ENCODE peak calls at places on chromosomes 11 and 22, in eight cellular contexts. One of them, this sample, is unnamed.
A peak's percentile ranks its signal among the peaks of the same experiment; 100 is the strongest.

GRCh38 chr11:60891103-60891741 is 15.2 kb downstream of the PRPF19 start:
- DNase-seq in H1: no peak
- DNase-seq in neural progenitor cell: no peak
- DNase-seq in endodermal cell: peak; percentile 33
- DNase-seq in adrenal gland: peak; percentile 81
- DNase-seq in A549: no peak
- DNase-seq in esophagus squamous epithelium: no peak
- DNase-seq in IMR-90: peak; percentile 23
- DNase-seq in this sample: no peak

GRCh38 chr11:94638902-94639373 is 71.8 kb downstream of the PIWIL4 start:
- DNase-seq in H1: no peak
- DNase-seq in neural progenitor cell: no peak
- DNase-seq in endodermal cell: no peak
- DNase-seq in adrenal gland: no peak
- DNase-seq in A549: no peak
- DNase-seq in esophagus squamous epithelium: no peak
- DNase-seq in IMR-90: peak; percentile 50
- DNase-seq in this sample: no peak

GRCh38 chr11:17777726-17778091 is 43.1 kb downstream of the KCNC1 start:
- DNase-seq in H1: no peak
- DNase-seq in neural progenitor cell: no peak
- DNase-seq in endodermal cell: no peak
- DNase-seq in adrenal gland: no peak
- DNase-seq in A549: no peak
- DNase-seq in esophagus squamous epithelium: no peak
- DNase-seq in IMR-90: no peak
- DNase-seq in this sample: no peak

GRCh38 chr11:103892603-103893002 is 143.8 kb upstream of the DDI1 start:
- DNase-seq in H1: no peak
- DNase-seq in neural progenitor cell: no peak
- DNase-seq in endodermal cell: peak; percentile 56
- DNase-seq in adrenal gland: no peak
- DNase-seq in A549: peak; percentile 39
- DNase-seq in esophagus squamous epithelium: no peak
- DNase-seq in IMR-90: peak; percentile 83
- DNase-seq in this sample: no peak

GRCh38 chr11:117000741-117001096 is 97.5 kb downstream of the SIK3 start:
- DNase-seq in H1: no peak
- DNase-seq in neural progenitor cell: no peak
- DNase-seq in endodermal cell: no peak
- DNase-seq in adrenal gland: no peak
- DNase-seq in A549: no peak
- DNase-seq in esophagus squamous epithelium: no peak
- DNase-seq in IMR-90: no peak
- DNase-seq in this sample: no peak

GRCh38 chr11:123063396-123064267 is 1.7 kb upstream of the HSPA8 start:
- DNase-seq in H1: no peak
- DNase-seq in neural progenitor cell: no peak
- DNase-seq in endodermal cell: no peak
- DNase-seq in adrenal gland: peak; percentile 62
- DNase-seq in A549: peak; percentile 69
- DNase-seq in esophagus squamous epithelium: no peak
- DNase-seq in IMR-90: peak; percentile 59
- DNase-seq in this sample: peak; percentile 46

GRCh38 chr11:76152086-76152658 is 54.1 kb downstream of the WNT11 start:
- DNase-seq in H1: peak; percentile 65
- DNase-seq in neural progenitor cell: peak; percentile 90
- DNase-seq in endodermal cell: peak; percentile 97
- DNase-seq in adrenal gland: peak; percentile 92
- DNase-seq in A549: peak; percentile 84
- DNase-seq in esophagus squamous epithelium: peak; percentile 14
- DNase-seq in IMR-90: peak; percentile 65
- DNase-seq in this sample: peak; percentile 72

GRCh38 chr11:113505541-113506375 is 30.6 kb upstream of the DRD2 start:
- DNase-seq in H1: no peak
- DNase-seq in neural progenitor cell: peak; percentile 33
- DNase-seq in endodermal cell: peak; percentile 59
- DNase-seq in adrenal gland: no peak
- DNase-seq in A549: peak; percentile 2
- DNase-seq in esophagus squamous epithelium: no peak
- DNase-seq in IMR-90: peak; percentile 36
- DNase-seq in this sample: peak; percentile 7

GRCh38 chr22:18121436-18122253 is 11.0 kb downstream of the TUBA8 start:
- DNase-seq in H1: no peak
- DNase-seq in neural progenitor cell: peak; percentile 71
- DNase-seq in endodermal cell: peak; percentile 63
- DNase-seq in adrenal gland: no peak
- DNase-seq in A549: no peak
- DNase-seq in esophagus squamous epithelium: no peak
- DNase-seq in IMR-90: no peak
- DNase-seq in this sample: no peak

GRCh38 chr11:57469268-57469667 is 8.9 kb downstream of the RTN4RL2 start:
- DNase-seq in H1: no peak
- DNase-seq in neural progenitor cell: no peak
- DNase-seq in endodermal cell: no peak
- DNase-seq in adrenal gland: no peak
- DNase-seq in A549: no peak
- DNase-seq in esophagus squamous epithelium: no peak
- DNase-seq in IMR-90: no peak
- DNase-seq in this sample: no peak

GRCh38 chr11:57473208-57473930 is 13.0 kb downstream of the RTN4RL2 start:
- DNase-seq in H1: no peak
- DNase-seq in neural progenitor cell: no peak
- DNase-seq in endodermal cell: peak; percentile 45
- DNase-seq in adrenal gland: no peak
- DNase-seq in A549: no peak
- DNase-seq in esophagus squamous epithelium: no peak
- DNase-seq in IMR-90: no peak
- DNase-seq in this sample: no peak

GRCh38 chr11:57468276-57468675 is 7.9 kb downstream of the RTN4RL2 start:
- DNase-seq in H1: no peak
- DNase-seq in neural progenitor cell: no peak
- DNase-seq in endodermal cell: no peak
- DNase-seq in adrenal gland: no peak
- DNase-seq in A549: no peak
- DNase-seq in esophagus squamous epithelium: no peak
- DNase-seq in IMR-90: no peak
- DNase-seq in this sample: no peak

GRCh38 chr11:57474017-57474750 is 13.9 kb downstream of the RTN4RL2 start:
- DNase-seq in H1: no peak
- DNase-seq in neural progenitor cell: no peak
- DNase-seq in endodermal cell: peak; percentile 60
- DNase-seq in adrenal gland: no peak
- DNase-seq in A549: no peak
- DNase-seq in esophagus squamous epithelium: no peak
- DNase-seq in IMR-90: peak; percentile 7
- DNase-seq in this sample: no peak

DNA sequence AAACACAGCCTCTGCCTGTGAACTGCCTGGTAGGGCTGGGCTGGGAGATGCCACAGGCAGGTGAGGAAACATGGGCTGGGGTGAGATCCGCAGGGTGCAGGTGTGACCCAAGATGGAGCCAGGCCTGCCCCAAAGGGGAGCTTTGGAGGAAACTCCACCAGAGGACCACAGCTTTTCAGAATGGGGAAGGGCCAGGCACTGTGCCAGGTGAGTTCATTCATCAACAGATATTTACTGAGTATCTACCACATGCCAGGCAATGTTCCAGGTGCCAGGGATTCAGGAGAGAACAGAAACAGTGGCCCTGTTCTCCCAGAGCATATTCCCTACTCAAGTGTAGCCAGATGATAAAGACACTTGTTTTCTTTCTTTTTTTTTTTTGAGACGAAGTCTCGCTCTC is 11.2 kb downstream of the RTN4RL2 start:
- DNase-seq in H1: no peak
- DNase-seq in neural progenitor cell: no peak
- DNase-seq in endodermal cell: no peak
- DNase-seq in adrenal gland: no peak
- DNase-seq in A549: no peak
- DNase-seq in esophagus squamous epithelium: no peak
- DNase-seq in IMR-90: no peak
- DNase-seq in this sample: no peak
- H3K4me1 ChIP-seq in H1: peaks cover 26% of the 10 kb centered on the region
- H3K4me1 ChIP-seq in neural progenitor cell: peaks cover 8% of the 10 kb centered on the region
- H3K4me1 ChIP-seq in endodermal cell: no peaks in the 10 kb centered on the region
- H3K4me1 ChIP-seq in adrenal gland: peaks cover 16% of the 10 kb centered on the region
- H3K4me1 ChIP-seq in A549: peaks cover 24% of the 10 kb centered on the region
- H3K4me1 ChIP-seq in esophagus squamous epithelium: peaks cover 8% of the 10 kb centered on the region
- H3K4me1 ChIP-seq in IMR-90: no peaks in the 10 kb centered on the region
- H3K4me1 ChIP-seq in this sample: no peaks in the 10 kb centered on the region

GRCh38 chr11:67371549-67372231 is 1.7 kb downstream of the CLCF1 start:
- DNase-seq in H1: no peak
- DNase-seq in neural progenitor cell: peak; percentile 64
- DNase-seq in endodermal cell: peak; percentile 85
- DNase-seq in adrenal gland: no peak
- DNase-seq in A549: peak; percentile 74
- DNase-seq in esophagus squamous epithelium: no peak
- DNase-seq in IMR-90: peak; percentile 52
- DNase-seq in this sample: no peak
- H3K4me3 ChIP-seq in H1: peak overlapping the region; percentile 52
- H3K4me3 ChIP-seq in neural progenitor cell: peak overlapping the region; percentile 88
- H3K4me3 ChIP-seq in endodermal cell: peak overlapping the region; percentile 77
- H3K4me3 ChIP-seq in adrenal gland: peak overlapping the region; percentile 94
- H3K4me3 ChIP-seq in A549: peak overlapping the region; percentile 68
- H3K4me3 ChIP-seq in esophagus squamous epithelium: peak overlapping the region; percentile 65
- H3K4me3 ChIP-seq in IMR-90: peak overlapping the region; percentile 52
- H3K4me3 ChIP-seq in this sample: peak overlapping the region; percentile 30

DNA sequence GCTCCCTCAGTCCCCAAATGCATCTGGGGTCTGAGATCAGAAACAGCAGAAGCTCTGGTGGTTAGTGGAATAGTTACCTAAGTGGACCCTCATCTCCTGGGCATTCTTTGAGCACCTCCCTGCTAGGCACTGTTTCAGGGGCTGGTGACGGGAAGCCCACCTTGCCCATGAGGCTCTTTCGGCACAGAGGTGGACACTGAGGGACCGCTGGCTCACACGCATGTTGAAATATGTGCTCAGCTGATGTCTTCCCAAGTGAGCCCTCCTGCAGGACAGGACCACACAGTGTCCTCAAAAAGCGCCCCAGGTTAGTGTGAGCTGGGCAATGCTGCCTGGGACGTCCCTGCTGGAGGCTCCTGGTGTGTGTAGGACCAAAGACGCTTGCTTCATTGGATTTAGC is 1379.9 kb downstream of the TBC1D22A start:
- DNase-seq in H1: no peak
- DNase-seq in neural progenitor cell: no peak
- DNase-seq in endodermal cell: no peak
- DNase-seq in adrenal gland: no peak
- DNase-seq in A549: no peak
- DNase-seq in esophagus squamous epithelium: no peak
- DNase-seq in IMR-90: no peak
- DNase-seq in this sample: no peak
- H3K9me3 ChIP-seq in H1: no peaks in the 10 kb centered on the region
- H3K9me3 ChIP-seq in neural progenitor cell: no peaks in the 10 kb centered on the region
- H3K9me3 ChIP-seq in endodermal cell: no peaks in the 10 kb centered on the region
- H3K9me3 ChIP-seq in adrenal gland: no peaks in the 10 kb centered on the region
- H3K9me3 ChIP-seq in A549: no peaks in the 10 kb centered on the region
- H3K9me3 ChIP-seq in esophagus squamous epithelium: no peaks in the 10 kb centered on the region
- H3K9me3 ChIP-seq in IMR-90: peaks cover 70% of the 10 kb centered on the region
- H3K9me3 ChIP-seq in this sample: no peaks in the 10 kb centered on the region

DNA sequence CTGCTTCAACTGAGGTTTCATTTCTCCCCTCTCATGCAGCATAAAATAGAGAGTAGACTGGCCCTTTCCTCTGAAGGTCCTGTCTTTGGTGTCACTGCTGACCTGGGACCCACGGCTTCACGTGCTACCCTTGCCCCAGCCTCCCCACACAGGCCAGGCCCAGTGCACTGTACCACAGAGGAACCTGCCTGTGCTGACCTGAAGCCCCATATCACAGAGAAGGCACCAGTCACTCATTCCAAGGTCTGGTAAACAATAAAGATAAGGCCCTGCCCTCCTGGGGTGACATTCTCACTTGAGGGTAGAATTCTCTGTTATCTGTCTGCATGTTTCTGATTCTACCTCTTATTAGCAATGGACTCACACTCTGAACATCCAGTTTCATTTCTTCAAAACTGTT is 51.3 kb downstream of the RPL27A start:
- DNase-seq in H1: no peak
- DNase-seq in neural progenitor cell: no peak
- DNase-seq in endodermal cell: peak; percentile 73
- DNase-seq in adrenal gland: no peak
- DNase-seq in A549: no peak
- DNase-seq in esophagus squamous epithelium: no peak
- DNase-seq in IMR-90: no peak
- DNase-seq in this sample: no peak
- H3K4me1 ChIP-seq in H1: peaks cover 5% of the 10 kb centered on the region
- H3K4me1 ChIP-seq in neural progenitor cell: no peaks in the 10 kb centered on the region
- H3K4me1 ChIP-seq in endodermal cell: peaks cover 17% of the 10 kb centered on the region
- H3K4me1 ChIP-seq in adrenal gland: peaks cover 50% of the 10 kb centered on the region
- H3K4me1 ChIP-seq in A549: peaks cover 22% of the 10 kb centered on the region
- H3K4me1 ChIP-seq in esophagus squamous epithelium: peaks cover 28% of the 10 kb centered on the region
- H3K4me1 ChIP-seq in IMR-90: peaks cover 27% of the 10 kb centered on the region
- H3K4me1 ChIP-seq in this sample: no peaks in the 10 kb centered on the region

GRCh38 chr11:693887-694562 is 997 bp downstream of the DEAF1 start:
- DNase-seq in H1: no peak
- DNase-seq in neural progenitor cell: no peak
- DNase-seq in endodermal cell: no peak
- DNase-seq in adrenal gland: peak; percentile 42
- DNase-seq in A549: no peak
- DNase-seq in esophagus squamous epithelium: no peak
- DNase-seq in IMR-90: no peak
- DNase-seq in this sample: no peak

GRCh38 chr11:694563-695331 is at the start of gene DEAF1:
- DNase-seq in H1: peak; percentile 96
- DNase-seq in neural progenitor cell: peak; percentile 99
- DNase-seq in endodermal cell: peak; percentile 99
- DNase-seq in adrenal gland: peak; percentile 99
- DNase-seq in A549: peak; percentile 97
- DNase-seq in esophagus squamous epithelium: peak; percentile 65
- DNase-seq in IMR-90: peak; percentile 96
- DNase-seq in this sample: peak; percentile 91

GRCh38 chr11:691710-692590 is 3.1 kb downstream of the DEAF1 start:
- DNase-seq in H1: no peak
- DNase-seq in neural progenitor cell: no peak
- DNase-seq in endodermal cell: no peak
- DNase-seq in adrenal gland: no peak
- DNase-seq in A549: no peak
- DNase-seq in esophagus squamous epithelium: no peak
- DNase-seq in IMR-90: no peak
- DNase-seq in this sample: no peak

GRCh38 chr11:692824-693414 is 2.1 kb downstream of the DEAF1 start:
- DNase-seq in H1: no peak
- DNase-seq in neural progenitor cell: no peak
- DNase-seq in endodermal cell: no peak
- DNase-seq in adrenal gland: no peak
- DNase-seq in A549: no peak
- DNase-seq in esophagus squamous epithelium: no peak
- DNase-seq in IMR-90: no peak
- DNase-seq in this sample: no peak

GRCh38 chr11:693415-693831 is 1.6 kb downstream of the DEAF1 start:
- DNase-seq in H1: no peak
- DNase-seq in neural progenitor cell: peak; percentile 35
- DNase-seq in endodermal cell: no peak
- DNase-seq in adrenal gland: no peak
- DNase-seq in A549: no peak
- DNase-seq in esophagus squamous epithelium: no peak
- DNase-seq in IMR-90: no peak
- DNase-seq in this sample: peak; percentile 57
- H3K4me3 ChIP-seq in H1: no peak overlapping the region
- H3K4me3 ChIP-seq in neural progenitor cell: peak overlapping the region; percentile 77
- H3K4me3 ChIP-seq in endodermal cell: peak overlapping the region; percentile 66
- H3K4me3 ChIP-seq in adrenal gland: peak overlapping the region; percentile 34
- H3K4me3 ChIP-seq in A549: peak overlapping the region; percentile 81
- H3K4me3 ChIP-seq in esophagus squamous epithelium: peak overlapping the region; percentile 4
- H3K4me3 ChIP-seq in IMR-90: peak overlapping the region; percentile 4
- H3K4me3 ChIP-seq in this sample: peak overlapping the region; percentile 92

GRCh38 chr22:47407626-47408025 is 645.2 kb downstream of the TBC1D22A start:
- DNase-seq in H1: no peak
- DNase-seq in neural progenitor cell: no peak
- DNase-seq in endodermal cell: no peak
- DNase-seq in adrenal gland: no peak
- DNase-seq in A549: no peak
- DNase-seq in esophagus squamous epithelium: no peak
- DNase-seq in IMR-90: no peak
- DNase-seq in this sample: peak; percentile 43
- H3K9me3 ChIP-seq in H1: peaks cover 84% of the 10 kb centered on the region
- H3K9me3 ChIP-seq in neural progenitor cell: peaks cover 14% of the 10 kb centered on the region
- H3K9me3 ChIP-seq in endodermal cell: peaks cover 39% of the 10 kb centered on the region
- H3K9me3 ChIP-seq in adrenal gland: no peaks in the 10 kb centered on the region
- H3K9me3 ChIP-seq in A549: no peaks in the 10 kb centered on the region
- H3K9me3 ChIP-seq in esophagus squamous epithelium: no peaks in the 10 kb centered on the region
- H3K9me3 ChIP-seq in IMR-90: peaks cover 7% of the 10 kb centered on the region
- H3K9me3 ChIP-seq in this sample: no peaks in the 10 kb centered on the region

This sample was measured in HAP-1.